ENCODE peak calls at places on chromosomes 5 and 9, in eight cellular contexts. R, U, X, W, J, G, Z and H are unnamed samples.

GRCh38 chr5:173324115-173325001 is 3.9 kb downstream of the STC2 start:
- DNase-seq in J (no peak), G (peak), R (no peak), W (peak), X (peak), Z (peak), U (peak), H (no peak)

GRCh38 chr9:131410051-131410491 is 16.2 kb downstream of the PRRC2B start:
- DNase-seq in U (no peak), J (no peak), R (no peak), X (no peak), W (no peak), Z (no peak), G (peak), H (no peak)

GRCh38 chr5:83562817-83563557 is 91.4 kb downstream of the VCAN start:
- DNase-seq in R (peak), Z (no peak), X (no peak), U (no peak), W (no peak), J (no peak), G (peak), H (no peak)

GRCh38 chr5:154010660-154011059 is 28.1 kb downstream of the FAM114A2 start:
- DNase-seq in Z (no peak), R (no peak), U (no peak), J (no peak), G (no peak), X (no peak), W (no peak), H (no peak)

GRCh38 chr5:116452774-116453368 is 121.8 kb downstream of the SEMA6A start:
- DNase-seq in U (no peak), J (no peak), X (no peak), Z (no peak), R (no peak), G (no peak), W (no peak), H (no peak)

GRCh38 chr5:127958421-127959011 is 125.0 kb upstream of the SLC12A2 start:
- DNase-seq in J (no peak), Z (no peak), W (no peak), U (no peak), R (no peak), X (no peak), G (no peak), H (no peak)

GRCh38 chr5:10607666-10608442 is 44.0 kb downstream of the ANKRD33B start:
- DNase-seq in J (no peak), G (peak), X (no peak), W (no peak), R (peak), Z (no peak), U (no peak), H (no peak)

GRCh38 chr5:96120120-96120519 is 158.5 kb upstream of the ELL2 start:
- DNase-seq in Z (no peak), X (no peak), G (no peak), R (no peak), J (no peak), W (no peak), U (no peak), H (no peak)

GRCh38 chr9:18463991-18464390 is 10.0 kb upstream of the ADAMTSL1 start:
- DNase-seq in U (no peak), Z (no peak), W (no peak), J (no peak), R (no peak), G (peak), X (no peak), H (no peak)

GRCh38 chr5:149922950-149923349 is 21.6 kb downstream of the PDE6A start:
- DNase-seq in J (no peak), X (no peak), G (no peak), R (no peak), Z (no peak), U (no peak), W (no peak), H (no peak)

GRCh38 chr5:136034976-136035375 is 6.2 kb downstream of the TGFBI start:
- DNase-seq in Z (no peak), J (no peak), X (no peak), W (no peak), R (no peak), U (no peak), G (no peak), H (no peak)

GRCh38 chr5:25415970-25416369 is 771.2 kb upstream of the CDH10 start:
- DNase-seq in R (no peak), W (no peak), U (no peak), Z (no peak), J (no peak), X (no peak), G (no peak), H (no peak)

GRCh38 chr5:139795074-139796001 is at the start of gene PSD2:
- DNase-seq in G (no peak), W (no peak), X (no peak), U (peak), Z (no peak), J (peak), R (no peak), H (no peak)

GRCh38 chr9:125436613-125437443 is 175.2 kb downstream of the GAPVD1 start:
- DNase-seq in U (no peak), Z (no peak), J (no peak), G (no peak), R (no peak), X (no peak), W (no peak), H (no peak)

GRCh38 chr9:124530216-124530615 is 23.0 kb upstream of the NR5A1 start:
- DNase-seq in U (no peak), G (no peak), J (no peak), W (no peak), Z (no peak), X (no peak), R (no peak), H (no peak)

GRCh38 chr5:125093776-125094175 is 347.3 kb upstream of the ZNF608 start:
- DNase-seq in G (peak), J (no peak), X (no peak), Z (no peak), R (no peak), W (no peak), U (no peak), H (no peak)

GRCh38 chr5:34734321-34734720 is 78.2 kb downstream of the RAI14 start:
- DNase-seq in G (peak), W (no peak), U (no peak), R (no peak), Z (no peak), J (no peak), X (no peak), H (no peak)

GRCh38 chr9:29625292-29625731 is 2052.0 kb upstream of the C9orf72 start:
- DNase-seq in U (no peak), W (no peak), X (no peak), R (no peak), G (no peak), Z (no peak), J (no peak), H (no peak)

GRCh38 chr9:129310666-129311350 is 132.7 kb upstream of the IER5L start:
- DNase-seq in G (peak), Z (no peak), W (no peak), X (no peak), R (no peak), J (no peak), U (no peak), H (no peak)

GRCh38 chr9:71850996-71851395 is 60.0 kb downstream of the ABHD17B start:
- DNase-seq in Z (no peak), W (no peak), G (no peak), J (no peak), R (no peak), X (no peak), U (no peak), H (no peak)

DNA sequence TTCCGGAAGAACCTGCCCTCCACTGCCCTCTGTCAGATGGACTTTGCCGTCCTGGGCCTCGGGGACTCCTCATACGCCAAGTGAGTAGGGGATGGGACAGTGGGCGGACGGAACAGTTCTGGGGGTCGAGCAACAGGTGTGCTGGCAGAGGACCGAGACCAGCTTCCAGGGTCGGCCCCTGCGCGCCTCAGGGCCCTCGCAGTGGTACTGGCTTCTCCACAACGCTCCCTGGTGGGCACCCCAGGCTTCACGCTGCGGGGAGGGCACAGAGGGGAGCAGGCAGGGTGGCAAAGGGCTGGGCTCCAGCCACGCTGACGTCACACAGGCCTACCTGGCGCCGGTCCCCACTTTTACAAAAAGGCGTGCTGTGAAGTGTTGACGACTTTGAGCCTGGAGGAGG is 7.0 kb downstream of the NDOR1 start:
- DNase-seq in G (no peak), J (no peak), W (no peak), X (no peak), Z (no peak), U (no peak), R (no peak), H (no peak)
- TF ChIP-seq CTCF in G (no peak), J (no peak), W (no peak), X (no peak), Z (no peak), U (no peak), R (no peak), H (no peak)

GRCh38 chr5:53109436-53110127 is at the start of gene MOCS2:
- DNase-seq in X (peak), G (peak), W (peak), J (peak), Z (peak), U (peak), R (peak), H (peak)
- TF ChIP-seq CTCF in X (no peak), G (no peak), W (no peak), J (no peak), Z (no peak), U (no peak), R (no peak), H (no peak)

GRCh38 chr5:128966375-128966774 is 1.1 kb downstream of the SLC27A6 start:
- DNase-seq in W (no peak), R (no peak), X (peak), U (no peak), Z (no peak), J (no peak), G (no peak), H (no peak)
- TF ChIP-seq CTCF in W (no peak), R (no peak), X (no peak), U (no peak), Z (no peak), J (no peak), G (no peak), H (no peak)

GRCh38 chr5:66720776-66721175 is 124.6 kb downstream of the MAST4 start:
- DNase-seq in X (no peak), J (no peak), W (no peak), R (no peak), Z (no peak), G (no peak), U (no peak), H (no peak)

GRCh38 chr5:66727630-66728029 is 131.4 kb downstream of the MAST4 start:
- DNase-seq in Z (no peak), W (no peak), X (no peak), J (no peak), U (no peak), G (no peak), R (no peak), H (no peak)

GRCh38 chr5:66724336-66724735 is 128.1 kb downstream of the MAST4 start:
- DNase-seq in Z (no peak), J (no peak), W (no peak), X (no peak), G (no peak), U (no peak), R (no peak), H (no peak)

GRCh38 chr5:66722653-66723052 is 126.5 kb downstream of the MAST4 start:
- DNase-seq in X (no peak), G (no peak), R (no peak), J (no peak), Z (no peak), W (no peak), U (no peak), H (no peak)

DNA sequence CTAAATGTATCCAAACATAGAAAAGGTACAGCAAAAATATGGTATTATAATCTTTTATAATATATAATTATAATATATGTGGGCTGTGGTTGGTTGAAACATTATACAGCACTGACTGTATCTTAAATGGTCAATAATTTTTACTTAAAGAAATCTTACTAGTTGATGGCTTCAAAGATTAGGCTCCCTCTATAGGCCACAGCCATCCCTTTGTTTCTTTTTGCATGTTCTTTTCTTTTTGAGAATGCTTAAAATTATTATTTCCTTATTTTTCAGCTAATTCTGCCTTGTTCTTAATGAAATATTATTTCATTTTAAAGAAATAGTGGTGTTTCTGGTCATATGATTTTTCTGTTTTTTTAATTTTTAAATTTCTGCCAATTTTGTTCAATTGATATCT is 128.5 kb downstream of the MAST4 start:
- DNase-seq in J (no peak), X (no peak), R (no peak), Z (no peak), G (no peak), W (no peak), U (no peak), H (no peak)
- TF ChIP-seq CTCF in J (no peak), X (no peak), R (no peak), Z (no peak), G (peak), W (no peak), U (no peak), H (no peak)